ENCODE peak calls at places on chromosomes 5 and 9, in four cellular contexts. N is A549, W is fibroblast of pulmonary artery, C is right lobe of liver. P is an unnamed sample.

GRCh38 chr5:89097103-89097502 is 214.1 kb upstream of the MEF2C start:
- DNase-seq in W (no peak), C (no peak), N (no peak), P (no peak)

GRCh38 chr5:161548472-161549094 is 2.1 kb upstream of the GABRB2 start:
- DNase-seq in N (no peak), C (no peak), W (no peak), P (no peak)

GRCh38 chr5:32420506-32420905 is 24.0 kb downstream of the ZFR start:
- DNase-seq in C (no peak), N (no peak), W (peak; percentile 45), P (no peak)

GRCh38 chr9:134957945-134958227 is 40.2 kb upstream of the FCN1 start:
- DNase-seq in N (no peak), C (no peak), W (no peak), P (peak; percentile 21)

GRCh38 chr5:176724472-176724871 is 77.2 kb downstream of the TSPAN17 start:
- DNase-seq in N (no peak), C (no peak), W (no peak), P (no peak)

GRCh38 chr9:69874301-69875060 is 53.9 kb downstream of the CFAP95 start:
- DNase-seq in W (peak; percentile 33), C (no peak), N (no peak), P (no peak)

GRCh38 chr5:74424162-74424868 is 216.2 kb downstream of the ENC1 start:
- DNase-seq in N (no peak), C (no peak), W (peak; percentile 85), P (no peak)

GRCh38 chr9:131737426-131737825 is 2.5 kb downstream of the RAPGEF1 start:
- DNase-seq in W (no peak), C (no peak), N (no peak), P (peak; percentile 37)

GRCh38 chr5:76953551-76954382 is 922 bp downstream of the CRHBP start:
- DNase-seq in W (no peak), C (no peak), N (no peak), P (no peak)

GRCh38 chr9:137219757-137220316 is 2.2 kb downstream of the RNF208 start:
- DNase-seq in C (no peak), N (no peak), W (no peak), P (no peak)

GRCh38 chr9:120886490-120886967 is 9.5 kb upstream of the PHF19 start:
- DNase-seq in N (no peak), W (no peak), C (no peak), P (no peak)

GRCh38 chr5:16934669-16935068 is 1.4 kb downstream of the MYO10 start:
- DNase-seq in C (no peak), W (peak; percentile 42), N (no peak), P (no peak)

GRCh38 chr9:128252317-128253139 is 23.3 kb downstream of the GOLGA2 start:
- DNase-seq in W (no peak), C (no peak), N (no peak), P (no peak)

GRCh38 chr9:130029223-130029583 is 13.8 kb downstream of the FNBP1 start:
- DNase-seq in N (no peak), W (no peak), C (no peak), P (no peak)

GRCh38 chr9:129995409-129996160 is 47.4 kb downstream of the FNBP1 start:
- DNase-seq in N (no peak), W (peak; percentile 45), C (no peak), P (no peak)

GRCh38 chr5:53127107-53127506 is 17.6 kb upstream of the MOCS2 start:
- DNase-seq in N (no peak), C (no peak), W (no peak), P (no peak)

GRCh38 chr5:2861605-2862004 is 110.1 kb upstream of the IRX2 start:
- DNase-seq in W (no peak), N (no peak), C (no peak), P (no peak)

GRCh38 chr5:115551415-115551814 is 6.8 kb upstream of the FEM1C start:
- DNase-seq in C (no peak), N (no peak), W (peak; percentile 60), P (no peak)

GRCh38 chr5:67617051-67617450 is 420.5 kb upstream of the CD180 start:
- DNase-seq in W (no peak), N (no peak), C (no peak), P (no peak)